ENCODE peak calls at places on chromosome 21, in six cellular contexts. G is GM23338, V is SK-N-SH, A is fibroblast of lung, E is neural progenitor cell, Q is osteoblast. U is an unnamed sample. For H3K79me2 and H3K4me1, the result is how much of the 10 kb centered on the place peaks cover.

GRCh38 chr21:38241029-38241740 is 15.6 kb upstream of the KCNJ15 start:
- DNase-seq in Q (peak), G (no peak), E (no peak), A (no peak), V (no peak), U (no peak)

GRCh38 chr21:45994086-45994661 is 12.6 kb downstream of the COL6A1 start:
- DNase-seq in E (no peak), G (no peak), Q (peak), A (no peak), V (no peak), U (no peak)

GRCh38 chr21:46011267-46011967 is 29.8 kb downstream of the COL6A1 start:
- DNase-seq in Q (peak), A (no peak), V (no peak), G (no peak), E (no peak), U (no peak)

GRCh38 chr21:31894441-31894840 is 21.6 kb downstream of the HUNK start:
- DNase-seq in V (peak), A (no peak), G (no peak), Q (no peak), E (no peak), U (no peak)

GRCh38 chr21:36534656-36535055 is 54.7 kb upstream of the CLDN14 start:
- DNase-seq in E (no peak), G (no peak), Q (no peak), A (no peak), V (no peak), U (no peak)

GRCh38 chr21:16124397-16125130 is 394.8 kb downstream of the USP25 start:
- DNase-seq in A (peak), V (no peak), G (peak), Q (peak), E (no peak), U (peak)

GRCh38 chr21:42931560-42932235 is 6.3 kb upstream of the ERVH48-1 start:
- DNase-seq in Q (no peak), G (no peak), A (no peak), V (no peak), E (no peak), U (no peak)

GRCh38 chr21:45535341-45536081 is 6.7 kb downstream of the SLC19A1 start:
- DNase-seq in Q (no peak), A (no peak), E (no peak), G (no peak), V (no peak), U (no peak)

GRCh38 chr21:45950740-45951515 is 30.6 kb upstream of the COL6A1 start:
- DNase-seq in A (peak), V (peak), E (no peak), Q (peak), G (no peak), U (peak)

GRCh38 chr21:42973309-42973990 is 912 bp upstream of the PKNOX1 start:
- DNase-seq in Q (no peak), A (no peak), E (no peak), V (no peak), G (no peak), U (no peak)

GRCh38 chr21:29938968-29939858 is 583 bp downstream of the GRIK1 start:
- DNase-seq in E (peak), Q (peak), V (peak), A (peak), G (peak), U (peak)

GRCh38 chr21:25944672-25945213 is 210.0 kb downstream of the GABPA start:
- DNase-seq in A (peak), E (no peak), Q (no peak), G (no peak), V (no peak), U (no peak)

GRCh38 chr21:27213328-27213727 is 246.4 kb upstream of the ADAMTS5 start:
- DNase-seq in G (peak), V (no peak), A (peak), Q (peak), E (peak), U (no peak)

GRCh38 chr21:46188226-46189212 is 4.3 kb upstream of the SPATC1L start:
- DNase-seq in A (peak), Q (no peak), V (peak), E (no peak), G (peak), U (peak)

GRCh38 chr21:26977741-26978140 is 10.9 kb upstream of the ADAMTS5 start:
- DNase-seq in E (no peak), V (no peak), A (no peak), G (no peak), Q (no peak), U (no peak)

GRCh38 chr21:18493420-18493819 is 89.8 kb upstream of the TMPRSS15 start:
- DNase-seq in G (no peak), E (no peak), V (no peak), A (peak), Q (no peak), U (peak)

GRCh38 chr21:29557200-29557599 is 258.5 kb downstream of the BACH1 start:
- DNase-seq in V (no peak), G (no peak), Q (no peak), E (no peak), A (no peak), U (no peak)

DNA sequence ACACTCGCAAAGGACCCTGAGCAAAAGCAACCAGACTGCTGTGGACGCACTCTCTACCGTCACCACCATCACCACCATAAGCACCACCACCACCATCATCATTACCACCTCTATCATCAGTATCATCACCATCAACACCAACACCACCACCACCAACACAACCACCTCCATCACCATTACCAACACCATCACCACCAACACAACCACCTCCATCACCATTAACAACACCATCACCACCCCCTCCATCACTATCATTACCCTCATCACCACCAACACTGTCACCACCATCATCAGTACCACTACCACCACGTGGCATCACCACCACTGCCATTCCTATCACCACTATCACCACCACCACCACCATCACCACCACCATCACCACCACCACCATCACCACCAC is 38.8 kb upstream of the RIPK4 start:
- DNase-seq in A (no peak), E (no peak), V (no peak), Q (no peak), G (no peak), U (no peak)
- H3K79me2 ChIP-seq in A (under half), E (under half), V (under half), Q (under half), G (under half), U (under half)

GRCh38 chr21:33286076-33286475 is 19.9 kb downstream of the IL10RB start:
- DNase-seq in Q (no peak), E (no peak), A (no peak), V (no peak), G (no peak), U (no peak)
- H3K27ac ChIP-seq in Q (no peak), E (no peak), A (no peak), V (no peak), G (no peak), U (no peak)

GRCh38 chr21:44005071-44005470 is 7.0 kb upstream of the TRAPPC10 start:
- DNase-seq in Q (no peak), V (no peak), E (no peak), G (no peak), A (no peak), U (no peak)
- H3K4me1 ChIP-seq in Q (under half), V (under half), E (under half), G (under half), A (under half), U (under half)

GRCh38 chr21:34801519-34802132 is 132.8 kb downstream of the CLIC6 start:
- DNase-seq in V (peak), E (no peak), G (peak), Q (no peak), A (peak), U (peak)
- H3K79me2 ChIP-seq in V (half or more), E (under half), G (under half), Q (half or more), A (under half), U (under half)

U was measured in hepatocyte.